ENCODE peak calls at places on chromosomes 7 and 10, in six cellular contexts. F is spleen; O is left ventricle myocardium inferior; R is psoas muscle; H is CD4-positive, alpha-beta memory T cell; Q is upper lobe of right lung. C is an unnamed sample.

GRCh38 chr10:115026041-115026779 is 67.0 kb upstream of the ATRNL1 start:
- DNase-seq in F (no peak), O (no peak), R (no peak), H (no peak), Q (no peak), C (no peak)

GRCh38 chr10:43132796-43133195 is 5.4 kb upstream of the CSGALNACT2 start:
- DNase-seq in F (no peak), O (no peak), R (no peak), H (no peak), Q (no peak), C (no peak)

GRCh38 chr10:122112021-122112616 is 123.2 kb downstream of the TACC2 start:
- DNase-seq in F (no peak), O (no peak), R (no peak), H (no peak), Q (no peak), C (no peak)

GRCh38 chr7:98281757-98282652 is 519 bp downstream of the BRI3 start:
- DNase-seq in F (peak; percentile 95), O (no peak), R (peak; percentile 62), H (peak; percentile 55), Q (peak; percentile 81), C (peak; percentile 66)

GRCh38 chr7:919114-919442 is 35.4 kb downstream of the ADAP1 start:
- DNase-seq in F (peak; percentile 70), O (peak; percentile 7), R (no peak), H (no peak), Q (peak; percentile 54), C (peak; percentile 4)

GRCh38 chr7:28714452-28715120 is 243.5 kb downstream of the TRIL start:
- DNase-seq in F (no peak), O (no peak), R (no peak), H (no peak), Q (no peak), C (no peak)

GRCh38 chr10:35016009-35016408 is 74.1 kb downstream of the CUL2 start:
- DNase-seq in F (no peak), O (no peak), R (no peak), H (no peak), Q (no peak), C (no peak)

GRCh38 chr7:16113058-16113457 is 308.3 kb downstream of the CRPPA start:
- DNase-seq in F (no peak), O (no peak), R (no peak), H (no peak), Q (no peak), C (no peak)

GRCh38 chr7:69651101-69651590 is 52.9 kb downstream of the AUTS2 start:
- DNase-seq in F (no peak), O (no peak), R (no peak), H (no peak), Q (no peak), C (no peak)

GRCh38 chr10:31401287-31401686 is 82.3 kb downstream of the ZEB1 start:
- DNase-seq in F (no peak), O (no peak), R (no peak), H (no peak), Q (no peak), C (no peak)

GRCh38 chr7:58316-58715 is 134.1 kb upstream of the FAM20C start:
- DNase-seq in F (peak; percentile 29), O (no peak), R (no peak), H (no peak), Q (peak; percentile 3), C (no peak)

GRCh38 chr7:57651006-57651405 is 201.0 kb downstream of the ZNF716 start:
- DNase-seq in F (no peak), O (no peak), R (no peak), H (no peak), Q (no peak), C (no peak)

GRCh38 chr10:33325929-33326328 is 8.5 kb downstream of the NRP1 start:
- DNase-seq in F (no peak), O (no peak), R (no peak), H (no peak), Q (no peak), C (no peak)

GRCh38 chr7:25054849-25055248 is 70.2 kb downstream of the CYCS start:
- DNase-seq in F (no peak), O (no peak), R (no peak), H (no peak), Q (no peak), C (no peak)

GRCh38 chr7:8144856-8145255 is 117.1 kb downstream of the ICA1 start:
- DNase-seq in F (no peak), O (no peak), R (no peak), H (no peak), Q (no peak), C (no peak)

GRCh38 chr7:106911959-106912358 is 46.9 kb downstream of the PIK3CG start:
- DNase-seq in F (no peak), O (no peak), R (no peak), H (no peak), Q (no peak), C (no peak)

GRCh38 chr7:78134256-78134655 is 335.7 kb downstream of the PHTF2 start:
- DNase-seq in F (no peak), O (no peak), R (no peak), H (no peak), Q (no peak), C (peak; percentile 12)

GRCh38 chr10:103979530-103979929 is 12.6 kb downstream of the SLK start:
- DNase-seq in F (no peak), O (no peak), R (no peak), H (no peak), Q (no peak), C (no peak)

GRCh38 chr10:104614245-104614831 is 26.8 kb upstream of the SORCS3 start:
- DNase-seq in F (no peak), O (no peak), R (no peak), H (no peak), Q (no peak), C (peak; percentile 26)

GRCh38 chr10:100518761-100519241 is 860 bp downstream of the SEC31B start:
- DNase-seq in F (no peak), O (peak; percentile 30), R (peak; percentile 39), H (peak; percentile 52), Q (no peak), C (peak; percentile 88)

GRCh38 chr10:113563306-113564088 is 10.6 kb downstream of the HABP2 start:
- DNase-seq in F (peak; percentile 90), O (peak; percentile 72), R (peak; percentile 73), H (peak; percentile 46), Q (peak; percentile 88), C (peak; percentile 88)

GRCh38 chr10:30127120-30127541 is 67.7 kb upstream of the JCAD start:
- DNase-seq in F (no peak), O (no peak), R (peak; percentile 19), H (no peak), Q (no peak), C (no peak)

GRCh38 chr7:125061776-125062397 is 132.3 kb upstream of the POT1 start:
- DNase-seq in F (no peak), O (no peak), R (no peak), H (no peak), Q (no peak), C (no peak)

GRCh38 chr10:18532881-18533535 is 118.4 kb downstream of the NSUN6 start:
- DNase-seq in F (no peak), O (no peak), R (no peak), H (no peak), Q (no peak), C (no peak)

GRCh38 chr7:115802415-115802814 is 228.1 kb downstream of the TFEC start:
- DNase-seq in F (no peak), O (no peak), R (no peak), H (no peak), Q (no peak), C (no peak)

GRCh38 chr7:17256375-17256774 is 42.1 kb upstream of the AHR start:
- DNase-seq in F (no peak), O (no peak), R (no peak), H (no peak), Q (no peak), C (no peak)

GRCh38 chr10:4405828-4406227 is 420.2 kb upstream of the AKR1E2 start:
- DNase-seq in F (no peak), O (no peak), R (no peak), H (no peak), Q (no peak), C (no peak)

GRCh38 chr7:21253740-21254687 is 173.9 kb upstream of the SP4 start:
- DNase-seq in F (no peak), O (no peak), R (no peak), H (no peak), Q (no peak), C (peak; percentile 79)

GRCh38 chr7:30931161-30931926 is 19.7 kb downstream of the AQP1 start:
- DNase-seq in F (peak; percentile 68), O (peak; percentile 53), R (peak; percentile 54), H (no peak), Q (peak; percentile 60), C (peak; percentile 84)

GRCh38 chr7:73742338-73742752 is 3.7 kb upstream of the ABHD11 start:
- DNase-seq in F (no peak), O (no peak), R (no peak), H (no peak), Q (peak; percentile 74), C (peak; percentile 67)
- H3K4me1 ChIP-seq in F (peaks cover 9% of the 10 kb centered on the region), O (peaks cover 26% of the 10 kb centered on the region), R (no peaks in the 10 kb centered on the region), H (peaks cover 12% of the 10 kb centered on the region), Q (peaks cover 5% of the 10 kb centered on the region), C (peaks cover 86% of the 10 kb centered on the region)

GRCh38 chr7:138951953-138952352 is 29.2 kb downstream of the KIAA1549 start:
- DNase-seq in F (no peak), O (no peak), R (no peak), H (no peak), Q (no peak), C (no peak)
- H3K4me1 ChIP-seq in F (no peaks in the 10 kb centered on the region), O (no peaks in the 10 kb centered on the region), R (no peaks in the 10 kb centered on the region), H (no peaks in the 10 kb centered on the region), Q (no peaks in the 10 kb centered on the region), C (peaks cover 23% of the 10 kb centered on the region)

GRCh38 chr7:133730360-133730759 is 396.8 kb upstream of the LRGUK start:
- DNase-seq in F (no peak), O (no peak), R (no peak), H (no peak), Q (no peak), C (no peak)

GRCh38 chr7:133723044-133723443 is 404.1 kb upstream of the LRGUK start:
- DNase-seq in F (no peak), O (no peak), R (no peak), H (no peak), Q (no peak), C (no peak)

GRCh38 chr7:133724148-133724547 is 403.0 kb upstream of the LRGUK start:
- DNase-seq in F (no peak), O (no peak), R (no peak), H (no peak), Q (no peak), C (no peak)

GRCh38 chr7:133727476-133728214 is 399.5 kb upstream of the LRGUK start:
- DNase-seq in F (no peak), O (no peak), R (no peak), H (no peak), Q (no peak), C (no peak)

GRCh38 chr7:133724694-133725093 is 402.4 kb upstream of the LRGUK start:
- DNase-seq in F (no peak), O (no peak), R (no peak), H (no peak), Q (no peak), C (no peak)
- H3K4me1 ChIP-seq in F (no peaks in the 10 kb centered on the region), O (no peaks in the 10 kb centered on the region), R (no peaks in the 10 kb centered on the region), H (no peaks in the 10 kb centered on the region), Q (no peaks in the 10 kb centered on the region), C (no peaks in the 10 kb centered on the region)

DNA sequence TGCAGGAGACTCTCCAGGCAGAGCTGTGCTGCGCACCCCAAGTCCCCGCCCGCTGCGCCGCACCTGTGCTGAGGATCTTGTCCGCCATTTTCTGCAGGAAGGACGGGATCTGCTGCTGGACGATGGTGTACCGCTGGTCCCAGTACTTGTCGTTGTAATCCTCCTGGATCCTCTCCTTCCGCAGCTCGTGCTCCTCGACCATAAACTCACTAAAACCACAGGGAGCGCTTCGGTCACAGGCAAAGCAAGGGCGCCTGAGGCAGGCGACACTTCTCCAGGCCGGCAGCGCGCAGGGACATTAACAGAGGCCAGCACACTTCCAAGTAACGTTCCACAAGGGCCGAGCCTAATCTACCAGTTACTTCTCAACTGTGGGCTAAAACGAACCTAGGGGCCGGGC is 13.1 kb upstream of the ADAM8 start:
- DNase-seq in F (no peak), O (no peak), R (no peak), H (no peak), Q (no peak), C (no peak)
- H3K4me1 ChIP-seq in F (no peaks in the 10 kb centered on the region), O (no peaks in the 10 kb centered on the region), R (no peaks in the 10 kb centered on the region), H (no peaks in the 10 kb centered on the region), Q (no peaks in the 10 kb centered on the region), C (no peaks in the 10 kb centered on the region)

C was measured in body of pancreas.